ENCODE peak calls at places on chromosomes 11 and 22, in four cellular contexts. R, X, Y and N are unnamed samples. For H3K4me1, the result is how much of the 10 kb centered on the place peaks cover.

GRCh38 chr22:26573026-26573662 is 16.8 kb downstream of the TPST2 start:
- DNase-seq in Y (peak), X (peak), R (no peak), N (peak)

GRCh38 chr22:49971232-49972162 is 10.9 kb downstream of the PIM3 start:
- DNase-seq in R (peak), Y (peak), X (peak), N (peak)

GRCh38 chr11:96049426-96049825 is 125.5 kb upstream of the MTMR2 start:
- DNase-seq in Y (no peak), X (no peak), R (no peak), N (no peak)

GRCh38 chr22:27632451-27633295 is 168.9 kb downstream of the MN1 start:
- DNase-seq in Y (peak), X (peak), R (no peak), N (no peak)

GRCh38 chr22:36929621-36930020 is 16.2 kb downstream of the CSF2RB start:
- DNase-seq in X (no peak), R (no peak), Y (no peak), N (no peak)

GRCh38 chr11:110691961-110692360 is 20.3 kb downstream of the ARHGAP20 start:
- DNase-seq in R (no peak), X (no peak), Y (no peak), N (no peak)

GRCh38 chr11:101508370-101508769 is 75.4 kb downstream of the TRPC6 start:
- DNase-seq in R (no peak), X (no peak), Y (no peak), N (no peak)

GRCh38 chr11:105490333-105490732 is 119.5 kb upstream of the GRIA4 start:
- DNase-seq in Y (no peak), X (no peak), R (no peak), N (no peak)

GRCh38 chr22:22703715-22704114 is 59.3 kb downstream of the GGTLC2 start:
- DNase-seq in R (no peak), Y (no peak), X (no peak), N (no peak)

GRCh38 chr22:30519842-30520425 is 14.4 kb upstream of the SEC14L4 start:
- DNase-seq in X (no peak), R (no peak), Y (no peak), N (no peak)

GRCh38 chr11:45853616-45854219 is 6.4 kb downstream of the CRY2 start:
- DNase-seq in R (no peak), X (peak), Y (no peak), N (no peak)

GRCh38 chr11:96197801-96198465 is 145.1 kb downstream of the MAML2 start:
- DNase-seq in R (no peak), X (no peak), Y (no peak), N (no peak)

DNA sequence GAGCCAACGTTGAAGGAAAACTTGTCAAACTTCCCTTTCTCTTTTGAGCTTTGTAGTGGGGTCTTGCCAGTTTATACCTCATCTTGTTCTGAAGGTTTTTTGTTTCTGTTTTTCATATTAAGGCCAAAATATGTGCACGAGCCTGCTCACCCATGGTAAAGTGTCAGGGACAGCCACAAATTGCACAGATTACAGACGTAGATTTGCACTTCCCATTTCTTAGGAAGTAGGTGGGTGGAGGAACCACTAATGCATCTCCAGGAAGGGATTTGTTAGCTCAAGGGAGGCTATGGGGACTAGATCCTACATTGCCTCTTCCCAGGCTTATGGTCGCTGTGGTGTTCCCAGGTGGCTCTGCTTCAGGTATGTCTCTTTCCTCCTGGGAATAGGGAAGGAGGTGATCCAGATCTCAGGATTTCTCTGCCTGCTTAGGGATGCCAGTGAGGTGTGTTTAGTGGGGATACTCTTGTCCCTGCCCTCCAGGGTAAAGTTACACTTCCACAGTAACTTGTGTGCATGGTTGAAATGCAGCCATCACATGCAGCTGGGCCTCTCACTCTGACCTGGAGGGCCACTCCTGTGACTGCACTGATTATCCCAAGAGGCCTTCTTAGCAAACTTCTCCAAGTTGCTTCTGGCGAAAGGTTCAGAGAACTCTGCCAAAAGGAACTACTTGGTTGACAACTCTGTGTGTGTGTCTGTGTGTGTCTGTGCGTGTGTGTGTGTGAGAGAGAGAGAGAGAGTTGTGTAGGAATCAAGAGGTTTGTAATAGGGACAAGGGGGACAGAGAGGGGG is 9.8 kb downstream of the PPFIBP2 start:
- DNase-seq in Y (no peak), R (no peak), X (no peak), N (no peak)
- H3K4me3 ChIP-seq in Y (no peak), R (no peak), X (peak), N (no peak)

DNA sequence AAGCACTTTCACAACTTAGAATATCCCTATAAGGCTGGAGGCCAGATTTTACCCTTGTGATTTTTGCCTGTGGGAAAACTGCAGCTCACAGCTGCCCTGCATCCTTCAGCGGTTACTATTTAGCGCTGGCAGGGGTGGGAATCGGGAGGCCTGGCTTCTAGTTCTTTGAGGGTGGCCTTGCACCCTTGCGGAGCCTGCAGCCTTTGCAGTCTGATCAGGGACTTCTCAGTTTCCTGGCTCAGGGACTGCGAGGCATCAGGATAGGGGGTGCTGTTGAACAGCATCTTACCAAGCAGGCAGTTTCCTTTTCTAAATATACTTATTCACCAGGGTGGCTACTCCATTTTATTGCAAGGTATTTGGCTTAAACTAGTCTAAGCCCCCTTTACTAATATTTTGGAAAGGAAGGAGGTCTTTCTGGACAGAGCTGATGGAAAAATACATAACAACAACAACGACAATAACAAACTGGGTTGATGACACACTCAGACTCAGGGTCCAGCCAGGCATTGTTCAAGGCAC is 2.9 kb upstream of the APOA1 start:
- DNase-seq in R (no peak), Y (no peak), X (no peak), N (no peak)
- H3K4me1 ChIP-seq in R (under half), Y (under half), X (under half), N (under half)

DNA sequence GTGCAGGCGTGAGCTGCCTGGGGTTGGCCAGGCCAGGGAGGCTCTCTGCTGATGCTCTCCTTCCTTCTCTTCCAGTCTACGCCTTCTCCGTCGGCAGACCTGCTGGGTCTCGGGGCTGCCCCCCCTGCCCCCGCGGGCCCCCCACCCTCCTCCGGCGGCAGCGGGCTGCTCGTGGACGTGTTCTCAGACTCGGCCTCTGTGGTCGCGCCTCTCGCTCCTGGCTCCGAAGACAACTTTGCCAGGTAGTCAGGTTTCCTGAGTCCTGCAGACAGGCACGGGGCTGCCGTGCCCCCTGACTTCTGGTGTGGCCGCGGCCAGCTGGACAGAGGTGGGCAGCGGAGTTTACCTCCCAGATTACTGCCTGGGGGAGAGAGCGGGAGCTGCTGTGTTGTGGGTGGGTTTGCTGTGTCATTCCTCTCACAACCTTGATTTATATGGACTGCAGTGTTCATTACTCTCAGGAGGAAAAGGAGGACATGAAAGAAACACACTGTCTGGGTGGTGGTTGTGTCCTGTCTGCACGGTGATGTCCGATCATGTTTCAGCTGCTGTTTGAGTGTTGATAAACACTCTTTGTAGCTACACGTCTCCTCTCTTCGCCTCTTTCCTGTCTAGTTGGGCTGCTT is 36.0 kb downstream of the MUC6 start:
- DNase-seq in Y (no peak), X (no peak), R (no peak), N (no peak)
- H3K4me3 ChIP-seq in Y (no peak), X (no peak), R (no peak), N (no peak)

GRCh38 chr22:40179535-40179934 is 1.8 kb downstream of the TNRC6B start:
- DNase-seq in X (no peak), R (no peak), Y (no peak), N (no peak)

GRCh38 chr22:40176921-40177737 is 596 bp upstream of the TNRC6B start:
- DNase-seq in R (peak), X (peak), Y (no peak), N (peak)

GRCh38 chr22:40175571-40176105 is 2.1 kb upstream of the TNRC6B start:
- DNase-seq in R (peak), Y (no peak), X (no peak), N (no peak)

GRCh38 chr22:40178417-40179409 is 988 bp downstream of the TNRC6B start:
- DNase-seq in R (peak), Y (no peak), X (peak), N (peak)

DNA sequence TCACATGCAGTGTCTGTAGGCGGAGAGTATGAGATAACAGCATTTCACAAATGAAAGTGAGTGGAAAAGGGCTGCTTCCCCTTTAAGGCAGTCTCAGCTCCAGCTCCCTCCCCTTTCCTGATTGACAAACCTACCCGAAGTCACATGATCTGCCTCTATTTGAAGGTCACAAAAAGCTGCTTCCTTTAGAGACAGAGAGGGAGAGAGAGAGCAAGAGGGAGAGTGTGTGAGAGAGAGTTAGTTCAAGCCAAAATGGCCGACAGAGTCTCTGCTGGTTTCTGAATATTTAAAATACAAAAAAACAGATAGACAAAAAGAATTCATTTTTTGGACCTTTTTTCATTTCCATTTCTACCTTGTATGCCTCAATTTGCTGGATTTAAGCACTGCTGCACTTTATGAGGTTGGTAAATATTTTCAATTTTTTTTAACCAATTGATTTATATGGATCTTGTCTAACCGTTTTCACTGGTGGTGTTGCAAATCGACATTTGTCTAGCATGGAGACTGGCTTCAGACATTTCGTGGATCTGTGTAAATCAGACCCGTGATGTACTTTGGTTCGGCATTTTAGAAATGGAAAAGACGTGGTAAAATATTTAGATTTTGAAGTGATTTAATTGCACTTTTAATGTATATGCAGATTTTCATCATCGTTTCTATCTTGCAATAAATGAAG is at the start of gene TNRC6B:
- DNase-seq in Y (no peak), X (peak), R (peak), N (peak)
- H3K4me1 ChIP-seq in Y (under half), X (half or more), R (under half), N (half or more)

GRCh38 chr11:117300301-117300700 is 9.2 kb downstream of the BACE1-AS start:
- DNase-seq in R (no peak), Y (no peak), X (no peak), N (peak)
- H3K4me3 ChIP-seq in R (no peak), Y (peak), X (peak), N (no peak)

GRCh38 chr22:42282943-42283287 is 12.5 kb upstream of the TCF20 start:
- DNase-seq in Y (no peak), R (no peak), X (no peak), N (peak)
- H3K4me1 ChIP-seq in Y (under half), R (under half), X (under half), N (under half)

DNA sequence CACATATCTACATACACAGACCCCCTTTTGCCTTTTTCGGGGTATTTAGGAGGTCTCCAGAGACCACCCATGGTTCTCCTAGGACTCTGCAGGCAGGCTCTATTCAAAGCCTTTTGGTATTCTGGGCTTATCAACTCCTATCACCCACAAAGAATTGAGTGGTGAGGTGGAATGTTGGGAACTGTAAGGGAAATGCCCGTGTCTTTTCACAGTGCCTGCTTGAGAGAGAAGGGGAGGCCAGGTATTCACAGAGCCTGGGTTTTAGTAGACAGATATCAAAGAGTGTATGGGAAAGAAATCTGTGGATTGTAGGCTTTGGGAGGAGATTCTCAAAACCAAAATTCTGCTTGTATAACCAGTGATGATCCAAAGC is 44.0 kb upstream of the CSNK2A3 start:
- DNase-seq in X (no peak), Y (no peak), R (no peak), N (no peak)
- H3K4me3 ChIP-seq in X (no peak), Y (no peak), R (no peak), N (no peak)

GRCh38 chr11:9249252-9249651 is 15.9 kb downstream of the DENND5A start:
- DNase-seq in Y (no peak), R (no peak), X (no peak), N (no peak)
- H3K4me1 ChIP-seq in Y (under half), R (under half), X (half or more), N (under half)

GRCh38 chr11:128506999-128507591 is 80.3 kb downstream of the ETS1 start:
- DNase-seq in Y (peak), X (peak), R (peak), N (peak)
- H3K4me3 ChIP-seq in Y (peak), X (peak), R (peak), N (no peak)